ENCODE peak calls at places on chromosomes 7 and 10, in eight cellular contexts. L is H9; X is left ventricle myocardium inferior; Y is lower lobe of right lung; C is CD4-positive, alpha-beta T cell; D is IMR-90; R is tibial artery; F is dorsolateral prefrontal cortex. K is an unnamed sample. For H3K27me3, the result is how much of the 10 kb centered on the place peaks cover.

GRCh38 chr7:111083423-111083822 is 7.5 kb upstream of the LRRN3 start:
- DNase-seq in L (no peak), X (no peak), Y (no peak), C (no peak), D (peak), R (no peak), F (no peak), K (no peak)

GRCh38 chr10:13758302-13758701 is 171.5 kb downstream of the PRPF18 start:
- DNase-seq in L (peak), X (no peak), Y (no peak), C (no peak), D (peak), R (no peak), F (no peak), K (no peak)

GRCh38 chr7:70093496-70093895 is 495.2 kb downstream of the AUTS2 start:
- DNase-seq in L (no peak), X (no peak), Y (no peak), C (no peak), D (no peak), R (no peak), F (no peak), K (no peak)

GRCh38 chr10:46080886-46081285 is 34.8 kb upstream of the MSMB start:
- DNase-seq in L (no peak), X (no peak), Y (no peak), C (no peak), D (no peak), R (no peak), F (no peak), K (no peak)

GRCh38 chr10:24622781-24623301 is 100.8 kb downstream of the ARHGAP21 start:
- DNase-seq in L (no peak), X (no peak), Y (no peak), C (peak), D (peak), R (no peak), F (no peak), K (no peak)

GRCh38 chr7:158344706-158345300 is 242.8 kb downstream of the PTPRN2 start:
- DNase-seq in L (no peak), X (no peak), Y (no peak), C (no peak), D (no peak), R (no peak), F (no peak), K (no peak)

GRCh38 chr10:97726636-97727178 is 10.2 kb upstream of the ZFYVE27 start:
- DNase-seq in L (peak), X (no peak), Y (no peak), C (no peak), D (peak), R (no peak), F (no peak), K (peak)

GRCh38 chr10:121596668-121597503 is 1.4 kb downstream of the FGFR2 start:
- DNase-seq in L (peak), X (no peak), Y (no peak), C (no peak), D (no peak), R (peak), F (peak), K (peak)

GRCh38 chr10:7488418-7488829 is 77.6 kb upstream of the SFMBT2 start:
- DNase-seq in L (no peak), X (no peak), Y (no peak), C (no peak), D (peak), R (no peak), F (no peak), K (peak)

GRCh38 chr10:64682043-64682442 is 1160.8 kb downstream of the REEP3 start:
- DNase-seq in L (peak), X (no peak), Y (no peak), C (no peak), D (no peak), R (no peak), F (no peak), K (no peak)

GRCh38 chr10:71724539-71724938 is 5.0 kb upstream of the C10orf105 start:
- DNase-seq in L (no peak), X (no peak), Y (no peak), C (no peak), D (no peak), R (no peak), F (no peak), K (no peak)

GRCh38 chr10:48627984-48628609 is 23.2 kb upstream of the ARHGAP22 start:
- DNase-seq in L (no peak), X (no peak), Y (no peak), C (no peak), D (peak), R (no peak), F (no peak), K (no peak)

GRCh38 chr7:15977663-15978062 is 291.2 kb upstream of the MEOX2 start:
- DNase-seq in L (no peak), X (no peak), Y (no peak), C (no peak), D (peak), R (no peak), F (no peak), K (no peak)

GRCh38 chr7:90266808-90267207 is 21.8 kb downstream of the CFAP69 start:
- DNase-seq in L (no peak), X (no peak), Y (no peak), C (no peak), D (peak), R (peak), F (no peak), K (no peak)

GRCh38 chr10:112785089-112785488 is 165.0 kb upstream of the TCF7L2 start:
- DNase-seq in L (no peak), X (no peak), Y (no peak), C (no peak), D (no peak), R (no peak), F (no peak), K (no peak)

GRCh38 chr7:47100815-47101435 is 481.0 kb downstream of the TNS3 start:
- DNase-seq in L (peak), X (peak), Y (peak), C (no peak), D (peak), R (peak), F (no peak), K (peak)

GRCh38 chr7:109659261-109659660 is 1089.6 kb downstream of the DNAJB9 start:
- DNase-seq in L (no peak), X (no peak), Y (no peak), C (no peak), D (no peak), R (no peak), F (no peak), K (no peak)

GRCh38 chr10:3874988-3875841 is 90.2 kb upstream of the KLF6 start:
- DNase-seq in L (no peak), X (no peak), Y (no peak), C (peak), D (no peak), R (peak), F (no peak), K (peak)

GRCh38 chr10:17075510-17075909 is 54.1 kb downstream of the CUBN start:
- DNase-seq in L (no peak), X (no peak), Y (no peak), C (no peak), D (peak), R (peak), F (no peak), K (peak)

DNA sequence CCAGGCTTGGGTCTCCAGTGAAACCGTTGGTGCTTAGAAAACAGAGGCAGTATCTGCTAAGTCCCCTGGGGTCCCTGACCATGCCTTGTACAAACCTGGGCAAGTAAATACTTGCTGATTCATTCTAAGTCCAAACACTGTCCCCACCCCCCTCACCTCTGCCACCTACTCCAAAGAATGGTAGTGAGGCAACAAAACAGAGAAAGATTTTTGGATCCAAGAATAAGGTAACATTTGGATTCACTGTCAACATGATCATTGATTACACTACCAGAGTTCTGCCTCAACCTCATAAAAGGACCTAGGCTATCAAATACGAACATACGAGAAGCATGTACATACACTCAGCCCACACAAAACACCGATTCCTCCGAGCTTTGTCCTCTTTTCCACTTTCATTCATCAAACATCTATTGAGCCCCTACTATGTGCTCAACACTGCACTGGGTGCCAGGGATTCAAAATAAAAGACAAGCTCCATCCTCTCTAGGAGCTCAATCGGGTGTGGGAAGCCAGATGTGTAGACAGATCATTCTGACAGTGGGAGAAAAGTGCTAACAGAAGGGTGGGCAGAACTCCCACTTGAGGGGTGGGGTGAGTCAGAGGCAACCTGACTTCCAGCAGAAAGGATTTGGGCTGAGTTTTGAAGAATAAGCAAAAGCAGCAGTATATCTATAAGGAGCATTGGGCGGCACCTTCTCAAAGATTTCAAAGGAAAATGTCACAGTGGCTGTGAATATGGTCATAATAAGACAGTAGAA is 71.2 kb downstream of the GFRA1 start:
- DNase-seq in L (no peak), X (no peak), Y (no peak), C (no peak), D (no peak), R (no peak), F (no peak), K (no peak)
- H3K27ac ChIP-seq in L (no peak), X (no peak), Y (no peak), C (no peak), D (no peak), R (no peak), F (no peak), K (no peak)

GRCh38 chr7:36987363-36987724 is 263.1 kb upstream of the AOAH start:
- DNase-seq in L (no peak), X (no peak), Y (no peak), C (no peak), D (no peak), R (no peak), F (no peak), K (no peak)
- TF ChIP-seq CTCF in L (no peak), X (no peak), Y (no peak), C (no peak), D (no peak), R (no peak), F (no peak), K (no peak)

DNA sequence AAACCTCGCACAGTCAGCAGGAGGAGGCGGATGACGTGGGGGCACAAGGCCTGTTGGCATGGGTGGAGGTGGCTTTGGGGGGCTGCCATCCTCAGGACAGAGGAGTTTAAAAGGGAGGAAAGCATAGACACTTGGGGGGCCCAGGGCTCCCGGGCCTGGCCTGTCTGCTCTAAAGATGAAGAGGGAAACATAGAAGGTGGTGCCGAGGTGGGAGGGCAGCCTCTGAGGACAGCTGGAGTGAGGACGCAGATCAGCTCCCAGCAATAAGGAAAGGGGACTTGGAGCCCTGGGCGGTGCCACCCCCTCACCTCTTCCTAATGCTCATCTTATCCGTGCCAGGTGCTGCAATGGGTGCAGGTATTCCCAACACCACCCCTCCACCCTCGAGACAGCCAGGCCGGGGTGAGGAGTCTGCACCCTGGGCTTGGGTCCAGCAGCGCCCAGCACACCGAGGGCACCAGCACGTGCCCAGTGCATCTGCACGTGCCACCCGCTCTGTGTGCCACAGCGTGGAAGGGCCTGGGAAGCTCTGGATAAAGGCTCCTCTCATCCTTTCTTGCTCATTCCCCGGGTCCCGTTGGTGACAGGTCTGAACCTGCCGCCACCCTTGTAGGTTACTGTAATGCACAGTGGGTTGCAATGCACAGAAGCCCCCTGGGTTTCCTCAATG is 566.0 kb upstream of the FOXK1 start:
- DNase-seq in L (no peak), X (no peak), Y (no peak), C (no peak), D (no peak), R (no peak), F (no peak), K (no peak)
- H3K27me3 ChIP-seq in L (under half), X (under half), Y (under half), C (under half), D (under half), R (under half), F (under half), K (under half)

GRCh38 chr10:18214692-18215563 is 74.7 kb downstream of the CACNB2 start:
- DNase-seq in L (peak), X (peak), Y (no peak), C (no peak), D (peak), R (peak), F (peak), K (peak)
- H3K27ac ChIP-seq in L (no peak), X (no peak), Y (no peak), C (no peak), D (no peak), R (no peak), F (peak), K (no peak)

K was measured in uterus.